ENCODE peak calls at places on chromosomes 5 and 9, in seven cellular contexts. One of them, this sample, is unnamed.

GRCh38 chr5:144191998-144192397 is 21.3 kb downstream of the KCTD16 start:
- DNase-seq in IMR-90: peak; percentile 87
- DNase-seq in neuronal stem cell: no peak
- DNase-seq in H9: no peak
- DNase-seq in H1: no peak
- DNase-seq in mesenchymal stem cell: peak; percentile 84
- DNase-seq in trophoblast cell: no peak
- DNase-seq in this sample: peak; percentile 82

GRCh38 chr9:93084471-93084881 is 11.5 kb upstream of the CARD19 start:
- DNase-seq in IMR-90: no peak
- DNase-seq in neuronal stem cell: no peak
- DNase-seq in H9: no peak
- DNase-seq in H1: no peak
- DNase-seq in mesenchymal stem cell: no peak
- DNase-seq in trophoblast cell: no peak
- DNase-seq in this sample: no peak

GRCh38 chr9:21096172-21096900 is 18.6 kb upstream of the IFNB1 start:
- DNase-seq in IMR-90: peak; percentile 61
- DNase-seq in neuronal stem cell: no peak
- DNase-seq in H9: no peak
- DNase-seq in H1: no peak
- DNase-seq in mesenchymal stem cell: peak; percentile 78
- DNase-seq in trophoblast cell: peak; percentile 85
- DNase-seq in this sample: no peak

GRCh38 chr5:160353379-160353778 is 17.0 kb downstream of the C1QTNF2 start:
- DNase-seq in IMR-90: no peak
- DNase-seq in neuronal stem cell: no peak
- DNase-seq in H9: peak; percentile 65
- DNase-seq in H1: no peak
- DNase-seq in mesenchymal stem cell: no peak
- DNase-seq in trophoblast cell: no peak
- DNase-seq in this sample: peak; percentile 33

GRCh38 chr5:26847041-26847736 is 191.2 kb downstream of the CDH9 start:
- DNase-seq in IMR-90: no peak
- DNase-seq in neuronal stem cell: no peak
- DNase-seq in H9: peak; percentile 32
- DNase-seq in H1: no peak
- DNase-seq in mesenchymal stem cell: no peak
- DNase-seq in trophoblast cell: peak; percentile 56
- DNase-seq in this sample: peak; percentile 9

GRCh38 chr5:126811515-126812198 is 34.7 kb downstream of the LMNB1 start:
- DNase-seq in IMR-90: peak; percentile 80
- DNase-seq in neuronal stem cell: no peak
- DNase-seq in H9: no peak
- DNase-seq in H1: no peak
- DNase-seq in mesenchymal stem cell: peak; percentile 81
- DNase-seq in trophoblast cell: peak; percentile 9
- DNase-seq in this sample: peak; percentile 40

GRCh38 chr9:130023147-130023787 is 19.7 kb downstream of the FNBP1 start:
- DNase-seq in IMR-90: no peak
- DNase-seq in neuronal stem cell: no peak
- DNase-seq in H9: no peak
- DNase-seq in H1: no peak
- DNase-seq in mesenchymal stem cell: no peak
- DNase-seq in trophoblast cell: peak; percentile 60
- DNase-seq in this sample: peak; percentile 32

GRCh38 chr9:73067074-73067473 is 84.6 kb upstream of the ANXA1 start:
- DNase-seq in IMR-90: no peak
- DNase-seq in neuronal stem cell: no peak
- DNase-seq in H9: peak; percentile 39
- DNase-seq in H1: no peak
- DNase-seq in mesenchymal stem cell: no peak
- DNase-seq in trophoblast cell: no peak
- DNase-seq in this sample: peak; percentile 23

GRCh38 chr5:118791986-118792734 is 196.2 kb downstream of the DTWD2 start:
- DNase-seq in IMR-90: peak; percentile 75
- DNase-seq in neuronal stem cell: peak; percentile 27
- DNase-seq in H9: peak; percentile 37
- DNase-seq in H1: no peak
- DNase-seq in mesenchymal stem cell: peak; percentile 85
- DNase-seq in trophoblast cell: no peak
- DNase-seq in this sample: peak; percentile 80

GRCh38 chr9:131266301-131267229 is 9.7 kb downstream of the FAM78A start:
- DNase-seq in IMR-90: no peak
- DNase-seq in neuronal stem cell: no peak
- DNase-seq in H9: no peak
- DNase-seq in H1: no peak
- DNase-seq in mesenchymal stem cell: no peak
- DNase-seq in trophoblast cell: no peak
- DNase-seq in this sample: no peak

GRCh38 chr9:130138791-130139190 is 33.4 kb upstream of the NCS1 start:
- DNase-seq in IMR-90: peak; percentile 97
- DNase-seq in neuronal stem cell: no peak
- DNase-seq in H9: no peak
- DNase-seq in H1: no peak
- DNase-seq in mesenchymal stem cell: peak; percentile 75
- DNase-seq in trophoblast cell: no peak
- DNase-seq in this sample: no peak

GRCh38 chr9:100098241-100098886 is 436 bp downstream of the ERP44 start:
- DNase-seq in IMR-90: peak; percentile 54
- DNase-seq in neuronal stem cell: peak; percentile 32
- DNase-seq in H9: peak; percentile 82
- DNase-seq in H1: peak; percentile 68
- DNase-seq in mesenchymal stem cell: peak; percentile 80
- DNase-seq in trophoblast cell: peak; percentile 69
- DNase-seq in this sample: peak; percentile 88

GRCh38 chr9:93192721-93193372 is 8.9 kb downstream of the WNK2 start:
- DNase-seq in IMR-90: no peak
- DNase-seq in neuronal stem cell: no peak
- DNase-seq in H9: no peak
- DNase-seq in H1: no peak
- DNase-seq in mesenchymal stem cell: no peak
- DNase-seq in trophoblast cell: no peak
- DNase-seq in this sample: no peak

GRCh38 chr5:154203798-154204578 is 13.5 kb downstream of the GALNT10 start:
- DNase-seq in IMR-90: no peak
- DNase-seq in neuronal stem cell: no peak
- DNase-seq in H9: no peak
- DNase-seq in H1: no peak
- DNase-seq in mesenchymal stem cell: no peak
- DNase-seq in trophoblast cell: no peak
- DNase-seq in this sample: no peak

GRCh38 chr5:165559645-165560044 is 2054.2 kb downstream of the MAT2B start:
- DNase-seq in IMR-90: no peak
- DNase-seq in neuronal stem cell: no peak
- DNase-seq in H9: no peak
- DNase-seq in H1: no peak
- DNase-seq in mesenchymal stem cell: no peak
- DNase-seq in trophoblast cell: no peak
- DNase-seq in this sample: peak; percentile 1

GRCh38 chr9:34377402-34377741 is 674 bp upstream of the MYORG start:
- DNase-seq in IMR-90: no peak
- DNase-seq in neuronal stem cell: no peak
- DNase-seq in H9: no peak
- DNase-seq in H1: no peak
- DNase-seq in mesenchymal stem cell: peak; percentile 34
- DNase-seq in trophoblast cell: peak; percentile 18
- DNase-seq in this sample: no peak

DNA sequence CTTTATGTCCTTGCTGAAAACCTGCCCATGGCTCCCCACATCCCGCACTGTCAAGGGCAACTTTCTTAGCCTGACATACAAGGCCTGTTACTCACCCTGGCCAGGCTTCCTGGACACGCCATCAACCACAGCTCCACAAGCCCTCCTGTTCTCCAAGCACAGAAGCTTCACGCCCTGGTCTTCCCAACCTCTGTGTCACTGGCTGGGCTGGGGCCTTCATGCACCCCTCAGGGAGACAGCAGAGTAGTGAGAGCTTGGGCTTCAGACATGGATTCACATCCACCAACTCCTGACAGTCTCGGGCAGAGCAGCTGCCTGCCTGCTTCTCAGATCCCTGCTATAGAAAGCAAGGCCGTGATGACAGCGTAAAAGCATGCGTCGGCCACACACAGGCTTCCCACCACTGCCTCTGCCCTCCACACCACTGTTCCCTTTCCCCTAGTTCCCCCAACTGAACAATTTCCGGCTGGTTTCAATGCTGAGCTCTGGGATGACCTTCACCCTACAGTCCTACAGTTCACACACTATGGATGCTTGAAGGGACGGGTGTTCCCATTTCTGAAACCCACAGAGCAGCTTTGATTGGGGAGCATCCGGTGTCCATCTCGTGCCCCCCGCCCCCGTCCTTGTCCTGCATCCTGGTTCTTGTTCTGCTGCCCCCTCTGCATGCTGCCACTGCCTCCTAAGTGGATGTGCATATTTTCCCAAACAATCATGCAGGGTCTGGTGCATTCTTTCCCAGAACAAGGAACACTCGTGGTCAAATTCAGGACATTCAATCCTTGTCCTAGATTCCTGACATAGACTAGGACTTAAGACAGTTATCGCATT is 33.4 kb upstream of the ADAMTS2 start:
- DNase-seq in IMR-90: peak; percentile 78
- DNase-seq in neuronal stem cell: no peak
- DNase-seq in H9: peak; percentile 12
- DNase-seq in H1: no peak
- DNase-seq in mesenchymal stem cell: peak; percentile 90
- DNase-seq in trophoblast cell: no peak
- DNase-seq in this sample: no peak
- H2AK5ac ChIP-seq in IMR-90: peak overlapping the region; percentile 79
- H2AK5ac ChIP-seq in neuronal stem cell: no peak overlapping the region
- H2AK5ac ChIP-seq in H9: no peak overlapping the region
- H2AK5ac ChIP-seq in H1: no peak overlapping the region
- H2AK5ac ChIP-seq in mesenchymal stem cell: no peak overlapping the region
- H2AK5ac ChIP-seq in trophoblast cell: no peak overlapping the region
- H2AK5ac ChIP-seq in this sample: no peak overlapping the region

DNA sequence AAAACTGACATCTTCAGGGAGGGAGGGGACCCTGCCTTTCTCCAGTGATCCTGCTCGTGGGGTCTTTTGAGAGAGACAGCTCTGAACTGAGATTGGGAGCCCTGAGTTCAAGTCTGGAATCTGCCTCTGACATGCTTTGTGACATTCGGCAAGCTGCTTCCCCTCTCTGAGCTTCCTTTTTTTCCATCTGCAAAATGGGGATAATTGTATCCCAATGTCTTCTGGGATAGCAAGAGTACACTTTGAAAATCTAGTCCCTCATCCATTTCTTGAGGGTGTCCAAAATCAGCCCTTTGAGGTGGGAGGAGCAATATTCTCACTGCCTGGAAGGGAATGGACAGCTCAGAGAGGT is 186.3 kb downstream of the RGS3 start:
- DNase-seq in IMR-90: no peak
- DNase-seq in neuronal stem cell: no peak
- DNase-seq in H9: no peak
- DNase-seq in H1: no peak
- DNase-seq in mesenchymal stem cell: no peak
- DNase-seq in trophoblast cell: no peak
- DNase-seq in this sample: no peak
- H3K23ac ChIP-seq in IMR-90: peak overlapping the region; percentile 71
- H3K23ac ChIP-seq in neuronal stem cell: no peak overlapping the region
- H3K23ac ChIP-seq in H9: no peak overlapping the region
- H3K23ac ChIP-seq in H1: no peak overlapping the region
- H3K23ac ChIP-seq in mesenchymal stem cell: no peak overlapping the region
- H3K23ac ChIP-seq in trophoblast cell: no peak overlapping the region
- H3K23ac ChIP-seq in this sample: no peak overlapping the region

GRCh38 chr9:2764371-2764770 is 47.1 kb downstream of the KCNV2 start:
- DNase-seq in IMR-90: peak; percentile 31
- DNase-seq in neuronal stem cell: no peak
- DNase-seq in H9: no peak
- DNase-seq in H1: no peak
- DNase-seq in mesenchymal stem cell: peak; percentile 27
- DNase-seq in trophoblast cell: peak; percentile 27
- DNase-seq in this sample: no peak

GRCh38 chr9:2765250-2765880 is 48.1 kb downstream of the KCNV2 start:
- DNase-seq in IMR-90: no peak
- DNase-seq in neuronal stem cell: no peak
- DNase-seq in H9: no peak
- DNase-seq in H1: no peak
- DNase-seq in mesenchymal stem cell: no peak
- DNase-seq in trophoblast cell: peak; percentile 71
- DNase-seq in this sample: peak; percentile 82

GRCh38 chr9:2758162-2758950 is 41.0 kb downstream of the KCNV2 start:
- DNase-seq in IMR-90: no peak
- DNase-seq in neuronal stem cell: no peak
- DNase-seq in H9: no peak
- DNase-seq in H1: no peak
- DNase-seq in mesenchymal stem cell: peak; percentile 14
- DNase-seq in trophoblast cell: peak; percentile 35
- DNase-seq in this sample: no peak

GRCh38 chr9:2761424-2761823 is 44.1 kb downstream of the KCNV2 start:
- DNase-seq in IMR-90: no peak
- DNase-seq in neuronal stem cell: no peak
- DNase-seq in H9: no peak
- DNase-seq in H1: no peak
- DNase-seq in mesenchymal stem cell: no peak
- DNase-seq in trophoblast cell: no peak
- DNase-seq in this sample: no peak
- H2AK5ac ChIP-seq in IMR-90: no peak overlapping the region
- H2AK5ac ChIP-seq in neuronal stem cell: no peak overlapping the region
- H2AK5ac ChIP-seq in H9: no peak overlapping the region
- H2AK5ac ChIP-seq in H1: no peak overlapping the region
- H2AK5ac ChIP-seq in mesenchymal stem cell: no peak overlapping the region
- H2AK5ac ChIP-seq in trophoblast cell: no peak overlapping the region
- H2AK5ac ChIP-seq in this sample: no peak overlapping the region

GRCh38 chr5:151178372-151178771 is 20.8 kb upstream of the ANXA6 start:
- DNase-seq in IMR-90: no peak
- DNase-seq in neuronal stem cell: no peak
- DNase-seq in H9: no peak
- DNase-seq in H1: no peak
- DNase-seq in mesenchymal stem cell: no peak
- DNase-seq in trophoblast cell: no peak
- DNase-seq in this sample: no peak

GRCh38 chr5:151179489-151179840 is 21.9 kb upstream of the ANXA6 start:
- DNase-seq in IMR-90: no peak
- DNase-seq in neuronal stem cell: no peak
- DNase-seq in H9: no peak
- DNase-seq in H1: no peak
- DNase-seq in mesenchymal stem cell: no peak
- DNase-seq in trophoblast cell: no peak
- DNase-seq in this sample: no peak

GRCh38 chr5:151178779-151179488 is 21.4 kb upstream of the ANXA6 start:
- DNase-seq in IMR-90: no peak
- DNase-seq in neuronal stem cell: no peak
- DNase-seq in H9: no peak
- DNase-seq in H1: no peak
- DNase-seq in mesenchymal stem cell: no peak
- DNase-seq in trophoblast cell: no peak
- DNase-seq in this sample: no peak

GRCh38 chr5:151181818-151182217 is 24.2 kb upstream of the ANXA6 start:
- DNase-seq in IMR-90: no peak
- DNase-seq in neuronal stem cell: no peak
- DNase-seq in H9: no peak
- DNase-seq in H1: no peak
- DNase-seq in mesenchymal stem cell: peak; percentile 16
- DNase-seq in trophoblast cell: peak; percentile 83
- DNase-seq in this sample: no peak

DNA sequence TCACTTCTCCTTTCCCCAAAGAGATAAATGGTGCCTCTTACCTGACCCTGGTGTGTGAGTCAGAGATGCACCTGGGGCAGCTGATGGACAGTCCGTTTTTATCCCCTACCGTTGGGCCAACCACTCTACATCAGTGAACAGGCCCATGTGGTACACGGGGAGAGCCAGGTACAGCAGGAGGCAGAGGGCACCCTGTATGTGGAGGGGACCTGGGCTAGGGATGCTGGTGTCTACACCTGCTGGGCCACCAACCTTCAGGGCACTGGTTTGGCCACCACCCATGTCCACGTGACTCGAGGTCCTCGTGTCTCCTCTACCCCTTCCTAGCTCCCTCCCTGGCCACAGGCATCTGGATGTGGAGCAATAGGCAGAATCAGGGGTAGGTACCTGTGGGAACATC is 22.7 kb upstream of the ANXA6 start:
- DNase-seq in IMR-90: no peak
- DNase-seq in neuronal stem cell: no peak
- DNase-seq in H9: no peak
- DNase-seq in H1: no peak
- DNase-seq in mesenchymal stem cell: no peak
- DNase-seq in trophoblast cell: no peak
- DNase-seq in this sample: no peak
- H3K23ac ChIP-seq in IMR-90: no peak overlapping the region
- H3K23ac ChIP-seq in neuronal stem cell: no peak overlapping the region
- H3K23ac ChIP-seq in H9: no peak overlapping the region
- H3K23ac ChIP-seq in H1: no peak overlapping the region
- H3K23ac ChIP-seq in mesenchymal stem cell: no peak overlapping the region
- H3K23ac ChIP-seq in trophoblast cell: no peak overlapping the region
- H3K23ac ChIP-seq in this sample: no peak overlapping the region

This sample was measured in mesendoderm.